ENCODE peak calls at places on chromosome 11, in six cellular contexts. V, K, P, H, C and B are unnamed samples. For H3K27me3, the result is how much of the 10 kb centered on the place peaks cover.

GRCh38 chr11:57092028-57092698 is 89.6 kb upstream of the LRRC55 start:
- DNase-seq in V (no peak), C (no peak), K (no peak), H (no peak), P (peak), B (no peak)

GRCh38 chr11:75240381-75241035 is at the start of gene TPBGL:
- DNase-seq in H (peak), C (peak), P (no peak), V (peak), K (no peak), B (peak)

GRCh38 chr11:85815186-85815911 is 4.4 kb upstream of the SYTL2 start:
- DNase-seq in V (no peak), K (no peak), H (no peak), P (no peak), C (no peak), B (no peak)

GRCh38 chr11:47004595-47005033 is 68.1 kb downstream of the CSTPP1 start:
- DNase-seq in P (peak), K (no peak), H (peak), C (peak), V (peak), B (peak)

GRCh38 chr11:14645247-14645912 is 1.8 kb downstream of the PDE3B start:
- DNase-seq in C (no peak), P (no peak), H (no peak), K (peak), V (no peak), B (peak)

GRCh38 chr11:126114486-126115252 is 52.0 kb upstream of the CDON start:
- DNase-seq in C (no peak), H (no peak), P (no peak), K (no peak), V (peak), B (peak)

GRCh38 chr11:44632466-44633123 is 67.1 kb downstream of the CD82 start:
- DNase-seq in C (peak), K (no peak), V (peak), H (peak), P (no peak), B (peak)

GRCh38 chr11:47848636-47849155 is 546 bp upstream of the NUP160 start:
- DNase-seq in V (no peak), C (no peak), H (no peak), K (no peak), P (no peak), B (no peak)

GRCh38 chr11:79062814-79063762 is 377.7 kb downstream of the TENM4 start:
- DNase-seq in K (no peak), P (no peak), C (no peak), V (no peak), H (peak), B (peak)

GRCh38 chr11:96339704-96340554 is 3.1 kb downstream of the MAML2 start:
- DNase-seq in C (no peak), V (no peak), P (no peak), H (no peak), K (no peak), B (no peak)

GRCh38 chr11:65181569-65182257 is at the start of gene CAPN1:
- DNase-seq in H (peak), P (peak), K (peak), V (peak), C (peak), B (peak)

GRCh38 chr11:86938900-86939880 is 16.0 kb downstream of the FZD4 start:
- DNase-seq in V (no peak), C (no peak), K (peak), H (peak), P (no peak), B (peak)

GRCh38 chr11:66324626-66325025 is 7.8 kb upstream of the CD248 start:
- DNase-seq in K (no peak), C (no peak), P (no peak), H (no peak), V (no peak), B (no peak)

GRCh38 chr11:12787847-12788246 is 113.6 kb downstream of the TEAD1 start:
- DNase-seq in P (no peak), C (no peak), H (no peak), K (no peak), V (no peak), B (peak)

GRCh38 chr11:129739339-129739738 is 76.3 kb upstream of the TMEM45B start:
- DNase-seq in H (no peak), C (no peak), P (no peak), V (no peak), K (no peak), B (no peak)

GRCh38 chr11:23134627-23135026 is 274.4 kb upstream of the CCDC179 start:
- DNase-seq in V (no peak), K (no peak), C (no peak), P (no peak), H (no peak), B (no peak)

GRCh38 chr11:61972796-61973602 is 5.6 kb upstream of the FTH1 start:
- DNase-seq in P (no peak), C (no peak), K (no peak), H (peak), V (no peak), B (no peak)

DNA sequence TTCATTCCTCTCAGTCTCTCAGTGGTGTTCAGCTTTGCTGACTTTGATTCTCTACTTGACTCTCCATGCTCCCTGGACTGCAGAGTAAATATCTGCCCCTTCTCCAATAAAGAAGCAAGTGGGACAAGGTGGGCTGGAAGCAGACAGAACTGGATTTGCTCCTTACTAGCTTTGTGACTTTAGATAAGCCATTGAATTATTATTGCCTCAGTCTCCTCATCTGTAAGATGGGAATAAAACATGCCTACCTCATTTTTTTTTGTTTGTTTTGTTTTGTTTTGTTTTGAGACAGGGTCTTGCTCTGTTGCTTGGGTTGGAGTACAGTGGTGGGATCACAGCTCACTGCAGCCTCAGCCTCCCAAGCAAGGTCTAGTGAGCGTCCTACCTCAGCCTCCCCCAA is 44.6 kb downstream of the WT1 start:
- DNase-seq in H (no peak), C (no peak), V (no peak), K (no peak), P (no peak), B (no peak)
- H3K27me3 ChIP-seq in H (under half), C (under half), V (under half), K (under half), P (under half), B (under half)

GRCh38 chr11:18770479-18771125 is 21.0 kb downstream of the PTPN5 start:
- DNase-seq in K (no peak), H (no peak), C (no peak), P (no peak), V (no peak), B (no peak)
- H3K27ac ChIP-seq in K (no peak), H (peak), C (no peak), P (no peak), V (no peak), B (no peak)

DNA sequence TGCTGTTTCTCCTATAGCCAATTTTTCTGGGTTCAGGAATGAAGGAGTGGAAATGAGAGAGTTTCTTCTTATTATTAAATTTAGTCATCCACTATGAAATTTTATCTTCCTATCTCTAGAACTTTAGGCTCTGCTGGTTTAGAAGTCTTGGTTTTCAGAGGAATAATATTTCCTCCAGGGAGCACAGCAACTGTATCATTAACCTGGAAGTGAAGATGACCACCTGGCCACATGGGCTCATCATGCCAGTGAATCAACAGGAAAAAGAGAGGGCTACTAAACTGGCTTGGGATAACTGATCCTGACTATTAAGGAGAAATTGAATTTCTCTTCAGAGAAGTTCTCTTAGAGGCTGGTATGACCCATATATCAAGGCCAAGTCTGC is 44.4 kb downstream of the ADM start:
- DNase-seq in C (no peak), K (no peak), H (no peak), P (no peak), V (no peak), B (no peak)
- H3K27me3 ChIP-seq in C (under half), K (under half), H (under half), P (under half), V (under half), B (under half)

DNA sequence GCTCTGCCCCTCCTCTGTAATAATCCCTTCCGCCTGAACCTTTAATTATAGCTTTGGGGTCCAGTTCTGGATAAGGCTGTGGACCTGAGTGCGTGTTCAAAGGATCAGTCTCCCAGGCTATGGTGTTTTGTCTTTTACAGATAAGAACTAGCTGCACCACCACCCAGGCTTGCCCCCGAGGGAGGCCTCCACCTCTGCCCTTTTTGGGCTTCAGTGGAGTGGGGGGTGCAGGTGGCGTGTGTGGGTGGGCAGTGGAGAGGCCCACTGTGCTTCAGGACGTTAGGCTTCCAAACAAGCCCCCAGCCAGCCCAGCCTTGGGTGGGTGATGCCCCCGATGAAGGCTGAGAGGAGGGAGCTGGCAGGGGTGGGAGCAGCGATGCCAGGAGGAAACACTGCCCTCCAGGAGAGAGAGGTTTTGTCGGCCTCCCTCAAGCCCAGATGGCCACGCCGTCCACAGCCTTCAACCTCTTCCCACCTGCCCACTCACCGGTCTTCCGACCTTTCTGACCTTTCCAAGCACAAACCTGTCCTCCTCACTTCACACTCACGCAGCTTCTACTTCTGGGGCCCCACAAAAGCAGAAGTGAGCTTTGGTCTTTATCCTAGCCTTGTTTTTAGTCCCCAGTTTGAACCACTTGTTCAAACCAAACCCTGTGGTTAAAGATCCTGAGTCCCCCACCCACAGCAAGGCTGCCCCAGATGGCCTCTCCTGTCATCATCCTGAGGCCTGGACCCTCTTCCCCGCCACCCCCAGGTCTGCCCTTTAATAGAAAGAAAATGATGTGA is 20.4 kb downstream of the PSMD13 start:
- DNase-seq in K (no peak), V (no peak), C (no peak), H (no peak), P (no peak), B (no peak)
- H3K27ac ChIP-seq in K (no peak), V (no peak), C (no peak), H (no peak), P (no peak), B (no peak)

GRCh38 chr11:72605958-72606357 is 68.3 kb downstream of the PDE2A start:
- DNase-seq in C (no peak), P (no peak), H (no peak), V (no peak), K (no peak), B (no peak)
- H3K27me3 ChIP-seq in C (under half), P (under half), H (under half), V (under half), K (under half), B (under half)

GRCh38 chr11:15886866-15887265 is 469.5 kb downstream of the SOX6 start:
- DNase-seq in P (no peak), H (no peak), C (no peak), V (no peak), K (no peak), B (no peak)

GRCh38 chr11:15883349-15883961 is 472.9 kb downstream of the SOX6 start:
- DNase-seq in C (no peak), K (no peak), H (no peak), V (no peak), P (no peak), B (no peak)

GRCh38 chr11:15884792-15885540 is 471.4 kb downstream of the SOX6 start:
- DNase-seq in V (no peak), C (peak), P (peak), H (peak), K (no peak), B (no peak)

GRCh38 chr11:15885913-15886698 is 470.2 kb downstream of the SOX6 start:
- DNase-seq in K (no peak), V (no peak), P (no peak), C (no peak), H (no peak), B (no peak)

DNA sequence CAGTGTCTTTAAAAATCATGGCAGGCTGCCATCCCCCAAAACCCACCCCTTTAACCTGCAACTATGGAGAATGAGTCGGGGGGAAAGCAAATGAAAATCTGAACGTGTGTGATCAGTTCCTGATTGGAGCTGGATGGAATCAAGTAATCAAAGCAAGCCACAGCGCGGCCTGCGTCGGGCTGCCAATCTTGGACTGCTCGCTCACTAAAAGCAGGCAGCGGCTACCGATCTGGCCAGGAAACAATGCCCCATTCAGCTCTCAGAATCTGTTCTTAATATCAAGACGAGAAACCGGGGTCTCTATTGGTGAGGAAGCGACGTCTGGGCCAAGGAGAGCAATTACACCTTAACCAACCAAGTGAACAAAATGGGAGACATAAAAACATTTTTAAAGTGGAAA is 472.2 kb downstream of the SOX6 start:
- DNase-seq in P (peak), H (no peak), K (no peak), V (no peak), C (no peak), B (no peak)
- H3K27ac ChIP-seq in P (peak), H (peak), K (no peak), V (no peak), C (peak), B (no peak)

GRCh38 chr11:17692006-17692405 is 27.4 kb upstream of the MYOD1 start:
- DNase-seq in K (no peak), H (no peak), P (no peak), C (no peak), V (no peak), B (no peak)

GRCh38 chr11:17694711-17695110 is 24.7 kb upstream of the MYOD1 start:
- DNase-seq in V (no peak), P (no peak), K (no peak), C (no peak), H (no peak), B (no peak)

GRCh38 chr11:17692931-17693330 is 26.4 kb upstream of the MYOD1 start:
- DNase-seq in V (no peak), H (no peak), K (no peak), P (no peak), C (no peak), B (no peak)

GRCh38 chr11:17693531-17693930 is 25.8 kb upstream of the MYOD1 start:
- DNase-seq in C (no peak), V (no peak), K (no peak), P (no peak), H (no peak), B (no peak)

GRCh38 chr11:17691550-17691949 is 27.8 kb upstream of the MYOD1 start:
- DNase-seq in P (no peak), K (no peak), V (no peak), H (no peak), C (no peak), B (no peak)
- H3K27me3 ChIP-seq in P (under half), K (under half), V (under half), H (half or more), C (under half), B (half or more)

DNA sequence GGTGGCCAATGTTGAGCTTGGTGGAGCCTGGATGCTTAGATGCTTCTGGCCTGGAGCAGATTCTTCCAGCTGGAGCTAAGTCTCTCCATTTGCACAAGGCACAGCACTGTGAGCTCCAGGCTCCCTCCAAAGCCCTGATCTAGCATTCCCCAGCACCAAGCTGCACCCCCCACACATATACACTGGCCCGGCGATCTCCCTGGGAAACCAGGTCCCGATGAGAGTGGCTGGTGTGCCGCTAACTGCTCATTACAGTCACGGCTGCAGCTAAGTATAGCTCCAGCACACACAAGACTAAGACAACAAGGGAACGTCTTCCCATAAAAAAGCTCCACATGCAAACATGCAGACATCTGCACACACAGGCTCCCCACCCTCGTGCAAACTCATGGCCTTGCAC is 17.6 kb downstream of the KCNC1 start:
- DNase-seq in P (no peak), C (peak), K (no peak), H (no peak), V (no peak), B (no peak)
- H3K27ac ChIP-seq in P (no peak), C (no peak), K (no peak), H (no peak), V (no peak), B (no peak)